ENCODE peak calls at places on chromosomes 4 and X, in five cellular contexts. R, E, V, W and I are unnamed samples.
A peak's percentile ranks its signal among the peaks of the same experiment; 100 is the strongest.

GRCh38 chrX:72003811-72004750 is 93.4 kb downstream of the NHSL2 start:
- DNase-seq in W (peak; percentile 68), E (peak; percentile 72), V (peak; percentile 48), R (no peak), I (no peak)

GRCh38 chrX:53383376-53384087 is 38.9 kb downstream of the SMC1A start:
- DNase-seq in W (no peak), R (no peak), V (no peak), E (no peak), I (no peak)

GRCh38 chr4:561456-561855 is 14.6 kb downstream of the TMEM271 start:
- DNase-seq in V (no peak), R (no peak), E (no peak), W (no peak), I (no peak)

GRCh38 chr4:153245775-153246174 is 41.5 kb downstream of the TRIM2 start:
- DNase-seq in V (no peak), W (no peak), R (no peak), E (no peak), I (no peak)

GRCh38 chrX:22952011-22952410 is 47.7 kb upstream of the DDX53 start:
- DNase-seq in E (no peak), R (no peak), V (peak; percentile 5), W (peak; percentile 37), I (no peak)

GRCh38 chrX:155242300-155242699 is 22.0 kb downstream of the RAB39B start:
- DNase-seq in E (no peak), V (no peak), W (no peak), R (no peak), I (no peak)

GRCh38 chrX:138378876-138379275 is 332.6 kb downstream of the FGF13 start:
- DNase-seq in E (no peak), W (no peak), V (no peak), R (no peak), I (no peak)

GRCh38 chrX:40154229-40154852 is 56.6 kb upstream of the BCOR start:
- DNase-seq in E (no peak), W (no peak), V (peak; percentile 75), R (no peak), I (no peak)

GRCh38 chr4:103137446-103137827 is 37.8 kb upstream of the BDH2 start:
- DNase-seq in E (peak; percentile 19), V (no peak), R (no peak), W (peak; percentile 39), I (no peak)

GRCh38 chrX:9626379-9626778 is 139.3 kb downstream of the GPR143 start:
- DNase-seq in R (no peak), W (peak; percentile 41), E (peak; percentile 25), V (no peak), I (no peak)

GRCh38 chr4:105060628-105061027 is 86.0 kb upstream of the TET2 start:
- DNase-seq in R (no peak), V (no peak), E (no peak), W (peak; percentile 76), I (no peak)

DNA sequence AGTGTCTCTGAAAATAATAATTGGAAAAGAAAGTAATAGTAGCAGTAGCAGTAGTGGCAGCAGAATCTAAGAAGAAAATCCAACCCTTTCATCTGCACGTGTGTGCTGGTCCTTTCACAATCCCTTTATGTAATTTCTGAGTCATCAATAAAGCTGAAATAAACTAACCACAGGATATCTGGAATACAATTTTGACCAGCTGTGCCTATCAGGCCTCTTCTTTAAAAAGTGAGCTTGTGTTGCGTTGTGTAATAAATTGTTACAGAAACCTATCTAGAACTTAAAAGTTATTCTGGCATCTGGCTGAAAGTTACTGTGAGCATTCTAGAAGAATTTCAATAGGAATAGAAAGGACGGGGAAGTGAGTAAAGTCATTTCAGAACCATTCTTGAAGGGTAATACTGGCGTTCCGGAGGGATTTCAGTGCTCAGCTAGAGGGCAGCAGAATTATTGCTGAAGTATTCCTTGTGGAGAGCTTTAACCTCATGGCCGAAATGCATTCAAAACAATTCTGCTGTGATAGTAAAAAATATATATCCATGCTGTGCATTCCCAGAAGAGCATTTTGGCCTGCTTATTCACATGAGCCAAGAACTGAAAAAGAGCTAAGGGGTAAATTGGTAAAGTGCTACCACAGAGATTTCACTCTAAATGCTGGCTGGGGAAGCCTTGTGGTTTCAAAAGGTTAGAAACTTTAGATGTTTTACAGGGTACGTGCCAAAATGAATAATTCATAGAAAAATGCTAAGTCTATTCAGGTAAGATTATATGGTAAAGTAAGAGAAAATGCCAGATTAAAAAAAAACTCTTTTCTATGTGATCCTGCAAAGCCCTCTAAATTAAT is 260.6 kb downstream of the NKX6-1 start:
- DNase-seq in V (no peak), W (peak; percentile 68), R (no peak), E (peak; percentile 79), I (no peak)
- TF ChIP-seq CTCF in V (no peak), W (peak; percentile 7), R (no peak), E (peak; percentile 25), I (no peak)

GRCh38 chr4:160523236-160523635 is 1420.4 kb downstream of the RAPGEF2 start:
- DNase-seq in E (no peak), V (no peak), R (no peak), W (no peak), I (no peak)
- TF ChIP-seq CTCF in E (no peak), V (no peak), R (no peak), W (no peak), I (no peak)

DNA sequence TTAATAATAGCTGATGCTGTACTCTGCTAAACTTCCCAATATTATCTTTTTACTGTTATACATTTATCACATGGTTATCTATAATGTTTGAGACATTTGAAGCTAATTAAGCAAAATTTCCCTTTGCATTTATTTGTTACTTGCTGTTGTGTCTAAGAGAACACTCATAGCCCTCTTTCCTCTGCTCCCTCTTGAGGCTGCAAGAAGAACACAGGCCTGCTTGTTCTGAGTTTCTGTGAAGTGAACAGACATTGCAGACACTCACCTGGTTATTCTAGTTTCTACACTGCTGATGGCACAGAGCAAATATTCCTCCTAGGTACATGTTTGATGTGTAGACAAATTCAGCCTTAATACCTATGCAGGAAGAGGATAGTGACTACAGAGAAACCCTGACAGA is 367.8 kb downstream of the GASK1B start:
- DNase-seq in V (no peak), R (no peak), E (no peak), W (peak; percentile 6), I (no peak)
- TF ChIP-seq CTCF in V (peak; percentile 47), R (peak; percentile 12), E (no peak), W (peak; percentile 9), I (no peak)

GRCh38 chrX:49878834-49879655 is at the start of gene USP27X:
- DNase-seq in R (peak; percentile 82), W (peak; percentile 73), V (peak; percentile 80), E (peak; percentile 81), I (peak; percentile 69)
- TF ChIP-seq CTCF in R (no peak), W (peak; percentile 32), V (peak; percentile 64), E (peak; percentile 49), I (peak; percentile 43)